ENCODE peak calls at places on chromosomes 6 and 20, in five cellular contexts. M is mucosa of descending colon; X is stimulated activated naive CD8-positive, alpha-beta T cell treated with anti-CD3 and anti-CD28 coated beads, Interleukin-15, Interleukin-2, amounts not matched to agents 100 U/mL and 50 U/mL, for 24 hours; E is activated B cell treated with CpG ODN at 0.5 μM for 24 hours; D is body of pancreas. G is an unnamed sample.
A peak's percentile ranks its signal among the peaks of the same experiment; 100 is the strongest.

GRCh38 chr6:121055572-121056163 is 278.6 kb downstream of the TBC1D32 start:
- DNase-seq in D (no peak), E (no peak), X (no peak), M (no peak), G (no peak)

GRCh38 chr20:25233016-25233772 is 14.7 kb upstream of the PYGB start:
- DNase-seq in D (peak; percentile 90), X (no peak), E (no peak), M (peak; percentile 90), G (no peak)

GRCh38 chr20:24384865-24385264 is 84.6 kb upstream of the SYNDIG1 start:
- DNase-seq in E (no peak), X (no peak), D (no peak), M (no peak), G (no peak)

GRCh38 chr6:35177586-35177985 is 36.2 kb upstream of the SCUBE3 start:
- DNase-seq in M (no peak), E (no peak), X (no peak), D (no peak), G (no peak)

GRCh38 chr6:90701146-90701781 is 114.4 kb upstream of the MAP3K7 start:
- DNase-seq in D (no peak), X (no peak), M (no peak), E (no peak), G (peak; percentile 20)

GRCh38 chr6:142820336-142821016 is 124.5 kb downstream of the HIVEP2 start:
- DNase-seq in M (no peak), D (no peak), E (no peak), X (no peak), G (no peak)

GRCh38 chr20:47764154-47764734 is 21.0 kb downstream of the SULF2 start:
- DNase-seq in M (no peak), D (no peak), X (no peak), E (no peak), G (no peak)

GRCh38 chr6:154615483-154616025 is 105.1 kb upstream of the CNKSR3 start:
- DNase-seq in E (no peak), D (peak; percentile 97), X (no peak), M (peak; percentile 93), G (no peak)

GRCh38 chr20:32067234-32067821 is 15.3 kb downstream of the HCK start:
- DNase-seq in X (no peak), M (no peak), D (no peak), E (no peak), G (no peak)

GRCh38 chr20:13142143-13142542 is 78.9 kb upstream of the ISM1 start:
- DNase-seq in D (no peak), E (no peak), X (no peak), M (no peak), G (no peak)

GRCh38 chr6:148435386-148435785 is 92.7 kb downstream of the SASH1 start:
- DNase-seq in E (no peak), X (no peak), D (no peak), M (no peak), G (no peak)

GRCh38 chr6:168035098-168035660 is 37.7 kb downstream of the KIF25 start:
- DNase-seq in D (peak; percentile 42), M (peak; percentile 76), X (no peak), E (no peak), G (no peak)

GRCh38 chr6:120826253-120826652 is 508.0 kb downstream of the TBC1D32 start:
- DNase-seq in D (peak; percentile 78), E (no peak), M (peak; percentile 34), X (peak; percentile 4), G (no peak)

GRCh38 chr6:71294121-71294523 is 5.5 kb downstream of the OGFRL1 start:
- DNase-seq in E (no peak), D (no peak), X (no peak), M (no peak), G (no peak)

GRCh38 chr6:93784794-93785757 is 365.7 kb upstream of the EPHA7 start:
- DNase-seq in X (no peak), M (no peak), E (no peak), D (no peak), G (no peak)

GRCh38 chr6:55260181-55260580 is 67.1 kb upstream of the GFRAL start:
- DNase-seq in X (no peak), M (no peak), E (no peak), D (no peak), G (no peak)

GRCh38 chr20:45924391-45925261 is 9.9 kb upstream of the PCIF1 start:
- DNase-seq in E (no peak), X (no peak), D (peak; percentile 25), M (no peak), G (no peak)

GRCh38 chr6:151493495-151494234 is at the start of gene CCDC170:
- DNase-seq in M (peak; percentile 31), E (peak; percentile 16), D (peak; percentile 43), X (peak; percentile 19), G (peak; percentile 11)

GRCh38 chr6:117687006-117687405 is 11.7 kb downstream of the NUS1 start:
- DNase-seq in E (no peak), M (no peak), D (no peak), X (no peak), G (no peak)

G was measured in memory B cell.